ENCODE peak calls at places on chromosomes 1 and 21, in ten cellular contexts. V is tibial artery; T is NCI-H2171; N is activated T-cell treated with anti-CD3 and anti-CD28 coated beads for 1 hour; G is activated naive CD4-positive, alpha-beta T cell treated with anti-CD3 and anti-CD28 coated beads, Interleukin-2, amount 50 U/mL, for 16 hours; L is Calu3; D is prostate gland; S is activated CD8-positive, alpha-beta memory T cell treated with anti-CD3 and anti-CD28 coated beads, Interleukin-2, amount 10 ng/mL, durations not matched to agents 7 days and 5 days; H is activated CD4-positive, alpha-beta T cell treated with anti-CD3 and anti-CD28 coated beads, Interleukin-2, amount 50 U/mL, for 1 hour; M is ELR. O is an unnamed sample.

GRCh38 chr1:149899460-149900284 is at the start of gene BOLA1:
- DNase-seq in G (peak), V (peak), N (peak), M (peak), D (peak), S (peak), L (peak), H (peak), T (peak), O (peak)

GRCh38 chr1:65493792-65494191 is 73.3 kb downstream of the LEPR start:
- DNase-seq in M (no peak), T (no peak), H (no peak), S (no peak), G (no peak), N (no peak), D (peak), L (no peak), V (no peak), O (peak)

GRCh38 chr1:32111789-32112188 is 3.9 kb downstream of the KPNA6 start:
- DNase-seq in G (no peak), M (no peak), H (no peak), D (no peak), T (no peak), L (no peak), N (no peak), S (no peak), V (no peak), O (no peak)

GRCh38 chr1:71228236-71228635 is 147.4 kb upstream of the ZRANB2 start:
- DNase-seq in M (no peak), V (no peak), D (no peak), G (no peak), L (no peak), S (no peak), N (no peak), T (no peak), H (no peak), O (no peak)

GRCh38 chr21:26659181-26659580 is 86.1 kb upstream of the CYYR1 start:
- DNase-seq in V (no peak), D (no peak), G (no peak), L (no peak), T (peak), H (no peak), N (no peak), M (no peak), S (no peak), O (peak)

GRCh38 chr1:90850181-90850924 is 133.3 kb upstream of the BARHL2 start:
- DNase-seq in M (no peak), G (no peak), N (no peak), L (no peak), T (no peak), S (peak), D (no peak), V (peak), H (no peak), O (no peak)

GRCh38 chr1:78145105-78145580 is 99.4 kb downstream of the GIPC2 start:
- DNase-seq in S (peak), T (no peak), N (no peak), D (peak), L (peak), H (peak), M (peak), G (peak), V (peak), O (peak)

GRCh38 chr1:8031176-8031785 is 5.2 kb upstream of the ERRFI1 start:
- DNase-seq in G (peak), D (no peak), T (no peak), L (no peak), H (peak), N (no peak), M (peak), S (no peak), V (no peak), O (peak)

GRCh38 chr21:38831526-38832467 is 26.1 kb downstream of the ETS2 start:
- DNase-seq in G (peak), V (peak), S (peak), L (peak), D (peak), T (no peak), M (peak), H (peak), N (no peak), O (peak)

GRCh38 chr1:158999301-159000069 is 10.2 kb upstream of the IFI16 start:
- DNase-seq in T (no peak), S (no peak), L (peak), H (no peak), D (peak), V (peak), G (no peak), M (peak), N (no peak), O (peak)

GRCh38 chr1:77889671-77890070 is 1.2 kb downstream of the NEXN start:
- DNase-seq in G (no peak), L (peak), T (no peak), H (no peak), V (no peak), M (peak), S (no peak), D (no peak), N (no peak), O (peak)

GRCh38 chr1:29523531-29523930 is 287.2 kb downstream of the PTPRU start:
- DNase-seq in L (no peak), S (peak), G (no peak), V (no peak), T (no peak), M (no peak), N (no peak), H (no peak), D (no peak), O (no peak)

GRCh38 chr1:29328897-29329775 is 92.8 kb downstream of the PTPRU start:
- DNase-seq in D (no peak), S (no peak), T (no peak), L (no peak), N (no peak), M (no peak), H (no peak), G (no peak), V (no peak), O (no peak)

GRCh38 chr1:159800177-159800935 is 1.8 kb upstream of the FCRL6 start:
- DNase-seq in T (no peak), D (no peak), S (peak), G (no peak), M (peak), H (no peak), L (no peak), V (no peak), N (peak), O (peak)

GRCh38 chr1:84803604-84804003 is 89.4 kb downstream of the LPAR3 start:
- DNase-seq in G (no peak), N (no peak), H (no peak), V (no peak), L (no peak), T (no peak), D (no peak), M (no peak), S (no peak), O (no peak)

GRCh38 chr1:158371188-158371953 is 17.7 kb downstream of the CD1E start:
- DNase-seq in N (no peak), V (no peak), H (no peak), D (no peak), M (no peak), L (no peak), S (no peak), T (no peak), G (no peak), O (no peak)

GRCh38 chr21:38766987-38767722 is 38.6 kb upstream of the ETS2 start:
- DNase-seq in S (peak), D (peak), L (peak), M (no peak), G (peak), T (no peak), N (peak), H (peak), V (no peak), O (no peak)

GRCh38 chr1:203717120-203717519 is 47.9 kb upstream of the LAX1 start:
- DNase-seq in H (no peak), L (no peak), S (no peak), V (no peak), D (no peak), G (no peak), M (no peak), N (no peak), T (no peak), O (no peak)

GRCh38 chr21:14901482-14901958 is 163.3 kb downstream of the NRIP1 start:
- DNase-seq in N (no peak), G (no peak), M (peak), V (no peak), L (peak), D (no peak), S (peak), T (no peak), H (no peak), O (no peak)

GRCh38 chr1:239952348-239953307 is 139.1 kb upstream of the FMN2 start:
- DNase-seq in D (no peak), L (peak), T (no peak), M (peak), S (no peak), N (no peak), V (no peak), H (no peak), G (no peak), O (no peak)

GRCh38 chr1:241079018-241079417 is 278.0 kb downstream of the RGS7 start:
- DNase-seq in N (no peak), S (no peak), M (no peak), L (no peak), T (no peak), H (no peak), V (no peak), G (no peak), D (no peak), O (no peak)

GRCh38 chr1:2575801-2576663 is 10.5 kb upstream of the PRXL2B start:
- DNase-seq in D (no peak), N (no peak), L (peak), V (no peak), H (no peak), M (no peak), G (no peak), S (no peak), T (no peak), O (no peak)

GRCh38 chr1:9235123-9235513 is 544 bp downstream of the H6PD start:
- DNase-seq in H (no peak), T (peak), D (no peak), M (peak), V (no peak), N (no peak), L (no peak), G (no peak), S (peak), O (peak)

GRCh38 chr1:84141177-84142003 is 2.7 kb upstream of the PRKACB start:
- DNase-seq in H (no peak), N (no peak), V (no peak), L (no peak), D (no peak), G (no peak), M (peak), T (no peak), S (no peak), O (peak)

GRCh38 chr1:193366764-193367507 is 180.5 kb upstream of the B3GALT2 start:
- DNase-seq in D (no peak), H (no peak), T (no peak), M (no peak), S (no peak), G (no peak), L (no peak), N (no peak), V (no peak), O (no peak)